ENCODE peak calls at places on chromosomes 11 and 22, in nine cellular contexts. C is spleen, L is breast epithelium, B is GM12878, O is Panc1, Y is GM23338, N is stomach, S is sigmoid colon, J is esophagus muscularis mucosa. H is an unnamed sample.

GRCh38 chr22:48758021-48758561 is 1069.6 kb downstream of the BRD1 start:
- DNase-seq in C (peak; percentile 42), L (peak; percentile 17), B (no peak), O (no peak), Y (no peak), N (peak; percentile 25), S (peak; percentile 48), J (peak; percentile 88), H (no peak)

GRCh38 chr22:47337161-47337621 is 574.7 kb downstream of the TBC1D22A start:
- DNase-seq in C (no peak), L (peak; percentile 56), B (no peak), O (peak; percentile 65), Y (no peak), N (no peak), S (no peak), J (peak; percentile 80), H (peak; percentile 14)

GRCh38 chr11:86660011-86660595 is 12.3 kb downstream of the ME3 start:
- DNase-seq in C (no peak), L (no peak), B (no peak), O (no peak), Y (no peak), N (no peak), S (no peak), J (no peak), H (no peak)

GRCh38 chr22:26553056-26553752 is 36.7 kb downstream of the TPST2 start:
- DNase-seq in C (no peak), L (no peak), B (no peak), O (no peak), Y (no peak), N (no peak), S (no peak), J (no peak), H (no peak)

GRCh38 chr11:58958500-58958899 is 19.2 kb downstream of the GLYATL1 start:
- DNase-seq in C (peak; percentile 75), L (no peak), B (peak; percentile 2), O (no peak), Y (peak; percentile 73), N (peak; percentile 57), S (no peak), J (no peak), H (peak; percentile 67)

GRCh38 chr11:86453290-86454030 is 78.8 kb downstream of the CCDC81 start:
- DNase-seq in C (no peak), L (no peak), B (no peak), O (no peak), Y (peak; percentile 26), N (no peak), S (no peak), J (peak; percentile 26), H (no peak)

GRCh38 chr22:40463017-40463631 is 92.7 kb downstream of the SGSM3 start:
- DNase-seq in C (peak; percentile 84), L (no peak), B (peak; percentile 33), O (no peak), Y (no peak), N (no peak), S (no peak), J (no peak), H (peak; percentile 27)

GRCh38 chr11:120225372-120225909 is 14.5 kb upstream of the POU2F3 start:
- DNase-seq in C (peak; percentile 79), L (no peak), B (no peak), O (no peak), Y (no peak), N (no peak), S (peak; percentile 79), J (no peak), H (no peak)

GRCh38 chr11:78825531-78825930 is 250.9 kb upstream of the NARS2 start:
- DNase-seq in C (no peak), L (no peak), B (no peak), O (no peak), Y (no peak), N (no peak), S (no peak), J (no peak), H (no peak)

DNA sequence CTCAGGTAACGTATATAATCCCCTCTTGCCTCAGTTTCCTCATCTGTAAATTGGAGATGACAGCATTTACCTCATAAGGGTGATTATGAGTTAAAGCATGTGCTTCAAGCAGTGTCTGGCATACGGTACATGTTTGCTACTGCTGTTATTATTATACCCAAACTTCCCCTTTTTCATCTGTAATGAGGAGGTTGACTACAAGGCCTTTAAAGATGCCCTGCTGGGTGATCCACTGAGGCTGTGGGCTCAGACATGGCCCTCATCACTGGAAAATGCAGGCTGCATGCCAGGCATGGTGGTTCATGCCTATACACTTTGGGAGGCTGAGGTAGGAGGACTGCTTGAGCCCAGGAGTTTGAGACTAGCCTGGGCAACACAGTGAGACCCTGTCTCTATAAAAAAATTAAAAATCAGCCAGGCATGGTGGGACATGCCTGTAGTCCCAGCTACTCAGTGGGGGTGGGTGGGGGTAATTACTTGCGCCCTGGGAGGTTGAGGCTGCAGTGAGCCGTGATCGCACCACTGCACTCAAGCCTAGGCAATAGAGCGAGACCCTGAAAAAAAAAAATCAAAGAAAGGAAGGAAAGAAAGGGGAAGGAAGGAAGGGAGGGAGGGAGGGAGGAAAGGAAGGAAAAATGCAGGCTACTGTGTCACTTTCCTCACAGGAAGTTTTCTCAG is 4.3 kb downstream of the PIK3IP1 start:
- DNase-seq in C (no peak), L (no peak), B (no peak), O (no peak), Y (no peak), N (no peak), S (peak; percentile 57), J (no peak), H (no peak)
- H3K4me1 ChIP-seq in C (peaks cover 97% of the 10 kb centered on the region), L (peaks cover 6% of the 10 kb centered on the region), B (peaks cover 28% of the 10 kb centered on the region), O (no peaks in the 10 kb centered on the region), Y (peaks cover 8% of the 10 kb centered on the region), N (peaks cover 58% of the 10 kb centered on the region), S (no peaks in the 10 kb centered on the region), J (peaks cover 63% of the 10 kb centered on the region), H (peaks cover 34% of the 10 kb centered on the region)

GRCh38 chr11:74646215-74646614 is 53.8 kb downstream of the POLD3 start:
- DNase-seq in C (no peak), L (no peak), B (no peak), O (no peak), Y (no peak), N (no peak), S (no peak), J (no peak), H (no peak)
- TF ChIP-seq POLR2AphosphoS5 in C (no peak), L (no peak), B (no peak), O (no peak), Y (no peak), N (no peak), S (no peak), J (no peak), H (no peak)

DNA sequence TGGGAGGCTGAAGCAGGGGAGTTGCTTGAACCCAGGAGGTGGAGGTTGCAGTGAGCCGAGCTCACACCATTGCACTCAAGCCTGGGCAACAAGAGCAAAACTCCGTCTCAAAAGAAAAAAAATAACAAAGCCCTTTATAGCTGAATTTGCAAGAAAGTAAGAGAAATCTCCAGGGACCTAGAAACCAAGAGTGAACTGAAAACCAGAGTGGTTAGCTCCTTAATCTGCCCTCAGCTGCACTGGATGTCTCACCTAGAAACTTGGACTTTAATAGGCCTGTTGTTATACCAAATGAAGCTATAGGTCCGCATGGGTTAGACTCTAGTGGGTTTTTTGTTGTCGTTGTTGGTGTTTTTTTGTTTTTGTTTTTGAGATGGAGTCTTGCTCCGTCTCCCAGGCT is 4.1 kb downstream of the NEU3 start:
- DNase-seq in C (no peak), L (no peak), B (peak; percentile 76), O (no peak), Y (no peak), N (no peak), S (no peak), J (no peak), H (no peak)
- H3K4me1 ChIP-seq in C (peaks cover 41% of the 10 kb centered on the region), L (no peaks in the 10 kb centered on the region), B (peaks cover 13% of the 10 kb centered on the region), O (peaks cover 21% of the 10 kb centered on the region), Y (peaks cover 9% of the 10 kb centered on the region), N (peaks cover 24% of the 10 kb centered on the region), S (no peaks in the 10 kb centered on the region), J (peaks cover 17% of the 10 kb centered on the region), H (no peaks in the 10 kb centered on the region)

GRCh38 chr22:25388866-25389540 is 169.6 kb downstream of the CRYBB2 start:
- DNase-seq in C (peak; percentile 79), L (no peak), B (no peak), O (no peak), Y (no peak), N (no peak), S (no peak), J (no peak), H (no peak)
- TF ChIP-seq POLR2AphosphoS5 in C (no peak), L (no peak), B (no peak), O (no peak), Y (no peak), N (no peak), S (no peak), J (no peak), H (no peak)

DNA sequence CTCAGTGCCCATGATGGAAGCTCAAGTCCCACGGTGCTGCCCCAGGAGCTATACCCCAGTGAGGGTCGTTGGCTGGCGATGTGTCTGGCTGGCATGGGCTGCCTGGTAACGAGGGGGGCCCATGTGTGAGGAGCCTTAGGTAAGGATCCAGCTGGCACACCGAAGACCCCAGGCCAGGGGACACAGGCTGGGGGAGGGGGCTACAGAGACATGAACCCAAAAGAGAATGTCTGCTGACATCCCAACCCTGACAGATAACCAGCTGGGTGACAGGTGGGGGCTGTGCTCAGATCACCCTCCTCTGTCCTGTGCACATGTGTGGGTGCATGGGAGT is 39.2 kb downstream of the RTN4R start:
- DNase-seq in C (no peak), L (no peak), B (no peak), O (no peak), Y (no peak), N (no peak), S (no peak), J (no peak), H (no peak)
- H3K4me1 ChIP-seq in C (peaks cover 18% of the 10 kb centered on the region), L (no peaks in the 10 kb centered on the region), B (no peaks in the 10 kb centered on the region), O (no peaks in the 10 kb centered on the region), Y (no peaks in the 10 kb centered on the region), N (peaks cover 18% of the 10 kb centered on the region), S (no peaks in the 10 kb centered on the region), J (peaks cover 20% of the 10 kb centered on the region), H (no peaks in the 10 kb centered on the region)

H was measured in transverse colon.